ENCODE peak calls at places on chromosomes 12 and 14, in eight cellular contexts. V is WERI-Rb-1; E is activated CD4-positive, alpha-beta T cell treated with anti-CD3 and anti-CD28 coated beads, Interleukin-2, amount 10 ng/mL, durations not matched to agents 7 days and 5 days; U is HL-60; K is upper lobe of left lung; I is CD4-positive, alpha-beta T cell; W is EL; R is activated naive CD4-positive, alpha-beta T cell treated with anti-CD3 and anti-CD28 coated beads, Interleukin-2, amount 50 U/mL, for 16 hours. H is an unnamed sample.
A peak's percentile ranks its signal among the peaks of the same experiment; 100 is the strongest.

GRCh38 chr12:105748806-105749600 is 389.8 kb downstream of the NUAK1 start:
- DNase-seq in V (no peak), E (no peak), U (no peak), K (no peak), I (no peak), W (peak; percentile 31), R (no peak), H (no peak)

GRCh38 chr14:22484638-22485037 is 104.4 kb downstream of the DAD1 start:
- DNase-seq in V (no peak), E (no peak), U (no peak), K (no peak), I (no peak), W (no peak), R (no peak), H (no peak)

GRCh38 chr12:120500577-120500976 is 4.7 kb downstream of the DYNLL1 start:
- DNase-seq in V (no peak), E (no peak), U (no peak), K (no peak), I (no peak), W (no peak), R (no peak), H (peak; percentile 23)

GRCh38 chr12:6204533-6205143 is 4.4 kb downstream of the CD9 start:
- DNase-seq in V (no peak), E (no peak), U (peak; percentile 42), K (no peak), I (no peak), W (no peak), R (no peak), H (no peak)

GRCh38 chr12:93571854-93572711 is at the start of gene SOCS2:
- DNase-seq in V (peak; percentile 56), E (peak; percentile 36), U (no peak), K (no peak), I (peak; percentile 10), W (peak; percentile 61), R (peak; percentile 34), H (peak; percentile 83)

GRCh38 chr12:28446031-28446430 is 255.8 kb downstream of the CCDC91 start:
- DNase-seq in V (no peak), E (no peak), U (no peak), K (no peak), I (no peak), W (peak; percentile 2), R (no peak), H (no peak)

GRCh38 chr14:38206689-38207088 is 1.0 kb upstream of the SSTR1 start:
- DNase-seq in V (no peak), E (no peak), U (no peak), K (no peak), I (no peak), W (no peak), R (no peak), H (no peak)

GRCh38 chr14:76964695-76965094 is 63.8 kb downstream of the IRF2BPL start:
- DNase-seq in V (no peak), E (no peak), U (no peak), K (no peak), I (no peak), W (no peak), R (no peak), H (no peak)

GRCh38 chr12:121804417-121805111 is 755 bp downstream of the SETD1B start:
- DNase-seq in V (no peak), E (peak; percentile 56), U (peak; percentile 80), K (no peak), I (peak; percentile 56), W (peak; percentile 41), R (peak; percentile 67), H (peak; percentile 71)

GRCh38 chr12:111404362-111405148 is 1.2 kb upstream of the SH2B3 start:
- DNase-seq in V (no peak), E (peak; percentile 52), U (no peak), K (peak; percentile 48), I (no peak), W (peak; percentile 52), R (peak; percentile 81), H (peak; percentile 36)

GRCh38 chr12:68102163-68102562 is 57.4 kb downstream of the IFNG start:
- DNase-seq in V (no peak), E (no peak), U (no peak), K (no peak), I (no peak), W (no peak), R (no peak), H (peak; percentile 93)

GRCh38 chr12:116130431-116130830 is 147.1 kb downstream of the MED13L start:
- DNase-seq in V (no peak), E (no peak), U (no peak), K (no peak), I (no peak), W (peak; percentile 82), R (no peak), H (no peak)

GRCh38 chr12:121980211-121980891 is 41.3 kb upstream of the BCL7A start:
- DNase-seq in V (no peak), E (no peak), U (peak; percentile 67), K (no peak), I (no peak), W (no peak), R (no peak), H (no peak)

GRCh38 chr12:57614178-57614947 is 3.1 kb downstream of the ARHGEF25 start:
- DNase-seq in V (no peak), E (no peak), U (no peak), K (no peak), I (no peak), W (peak; percentile 44), R (no peak), H (peak; percentile 30)

GRCh38 chr14:24900281-24900868 is 149.6 kb downstream of the STXBP6 start:
- DNase-seq in V (no peak), E (no peak), U (no peak), K (no peak), I (no peak), W (peak; percentile 70), R (no peak), H (no peak)

GRCh38 chr12:48119078-48119833 is at the start of gene PFKM:
- DNase-seq in V (peak; percentile 92), E (peak; percentile 85), U (peak; percentile 40), K (peak; percentile 89), I (peak; percentile 37), W (peak; percentile 93), R (peak; percentile 74), H (peak; percentile 95)